ENCODE peak calls at places on chromosomes 13 and 19, in five cellular contexts. D is type B pancreatic cell; I is fibroblast of mammary gland; N is CD4-positive, alpha-beta T cell; M is AG10803. X is an unnamed sample.

GRCh38 chr13:78382946-78383542 is 220.3 kb downstream of the POU4F1 start:
- DNase-seq in N (no peak), M (no peak), I (no peak), D (no peak), X (no peak)

GRCh38 chr19:6030214-6030507 is 52.2 kb upstream of the RANBP3 start:
- DNase-seq in N (no peak), M (peak; percentile 67), I (peak; percentile 87), D (no peak), X (peak; percentile 91)

GRCh38 chr13:40186636-40187323 is 479.7 kb downstream of the FOXO1 start:
- DNase-seq in M (no peak), D (no peak), N (no peak), I (no peak), X (no peak)

GRCh38 chr19:17555929-17556813 is 722 bp downstream of the COLGALT1 start:
- DNase-seq in N (no peak), M (peak; percentile 74), I (peak; percentile 83), D (no peak), X (peak; percentile 65)

GRCh38 chr19:46950526-46951235 is 69.0 kb upstream of the NPAS1 start:
- DNase-seq in M (no peak), I (no peak), N (no peak), D (no peak), X (no peak)

GRCh38 chr19:2110822-2111221 is 14.1 kb downstream of the IZUMO4 start:
- DNase-seq in N (no peak), D (no peak), M (no peak), I (no peak), X (no peak)

GRCh38 chr19:48192750-48193149 is 22.3 kb downstream of the ZSWIM9 start:
- DNase-seq in N (no peak), M (no peak), D (no peak), I (no peak), X (no peak)

GRCh38 chr19:51163257-51163656 is 21.2 kb downstream of the SIGLEC7 start:
- DNase-seq in M (no peak), N (no peak), I (no peak), D (no peak), X (no peak)

GRCh38 chr13:27510082-27510481 is 59.7 kb upstream of the MTIF3 start:
- DNase-seq in I (no peak), M (no peak), N (no peak), D (no peak), X (no peak)

GRCh38 chr13:49869514-49869913 is 66.6 kb downstream of the SPRYD7 start:
- DNase-seq in N (no peak), I (peak; percentile 47), D (no peak), M (peak; percentile 8), X (peak; percentile 72)

GRCh38 chr19:40190891-40191835 is at the start of gene MAP3K10:
- DNase-seq in D (peak; percentile 81), N (peak; percentile 58), I (peak; percentile 68), M (peak; percentile 73), X (peak; percentile 65)

GRCh38 chr19:12880551-12881171 is 588 bp downstream of the DNASE2 start:
- DNase-seq in D (no peak), M (no peak), I (no peak), N (no peak), X (peak; percentile 16)

GRCh38 chr19:40433391-40434216 is 7.8 kb upstream of the SERTAD1 start:
- DNase-seq in N (peak; percentile 22), D (peak; percentile 86), M (peak; percentile 92), I (peak; percentile 85), X (peak; percentile 95)

GRCh38 chr13:35356572-35356971 is 119.9 kb downstream of the MAB21L1 start:
- DNase-seq in I (no peak), N (no peak), D (no peak), M (no peak), X (no peak)

GRCh38 chr13:67238277-67238859 is 8.2 kb upstream of the PCDH9 start:
- DNase-seq in N (no peak), D (no peak), M (peak; percentile 32), I (peak; percentile 48), X (peak; percentile 62)

GRCh38 chr19:42052241-42052863 is 17.7 kb downstream of the GRIK5 start:
- DNase-seq in N (no peak), I (no peak), D (no peak), M (no peak), X (no peak)

GRCh38 chr13:31409678-31410356 is 210.0 kb downstream of the B3GLCT start:
- DNase-seq in M (peak; percentile 13), D (no peak), I (peak; percentile 15), N (no peak), X (peak; percentile 57)

GRCh38 chr13:25686831-25687495 is 315.2 kb downstream of the ATP8A2 start:
- DNase-seq in D (no peak), M (no peak), I (no peak), N (no peak), X (no peak)

GRCh38 chr13:51276684-51277083 is 54.5 kb downstream of the FAM124A start:
- DNase-seq in M (no peak), I (peak; percentile 7), D (no peak), N (no peak), X (no peak)

GRCh38 chr13:75800545-75800944 is 164.4 kb downstream of the LMO7 start:
- DNase-seq in N (no peak), M (no peak), I (no peak), D (no peak), X (no peak)

GRCh38 chr13:77767413-77767812 is 69.9 kb downstream of the SLAIN1 start:
- DNase-seq in D (no peak), N (no peak), M (no peak), I (no peak), X (no peak)

GRCh38 chr13:20141238-20142018 is 19.4 kb downstream of the GJA3 start:
- DNase-seq in M (no peak), N (no peak), D (peak; percentile 34), I (no peak), X (no peak)

GRCh38 chr19:31975461-31975860 is 369.9 kb upstream of the ZNF507 start:
- DNase-seq in D (peak; percentile 43), I (no peak), N (no peak), M (no peak), X (no peak)

GRCh38 chr19:39546599-39546998 is 6.6 kb upstream of the EID2 start:
- DNase-seq in M (no peak), D (no peak), N (no peak), I (no peak), X (no peak)

GRCh38 chr13:102402292-102402691 is 444 bp upstream of the FGF14 start:
- DNase-seq in D (no peak), N (no peak), I (peak; percentile 79), M (no peak), X (peak; percentile 41)

GRCh38 chr19:7013678-7014077 is 7.6 kb downstream of the MBD3L2B start:
- DNase-seq in I (peak; percentile 27), M (peak; percentile 8), D (no peak), N (no peak), X (peak; percentile 4)

GRCh38 chr19:52520013-52520412 is 7.5 kb upstream of the ZNF808 start:
- DNase-seq in I (no peak), N (no peak), D (no peak), M (no peak), X (no peak)

GRCh38 chr19:16457954-16458331 is 13.8 kb downstream of the EPS15L1 start:
- DNase-seq in I (no peak), N (no peak), D (no peak), M (no peak), X (no peak)

GRCh38 chr13:53788286-53788685 is 759.7 kb downstream of the OLFM4 start:
- DNase-seq in M (no peak), I (no peak), N (no peak), D (no peak), X (no peak)

GRCh38 chr13:101149735-101150380 is 266.4 kb downstream of the NALCN start:
- DNase-seq in M (peak; percentile 77), I (peak; percentile 62), D (no peak), N (no peak), X (peak; percentile 84)

GRCh38 chr19:44807652-44808462 is 1.0 kb upstream of the BCAM start:
- DNase-seq in D (no peak), N (no peak), M (peak; percentile 25), I (peak; percentile 43), X (peak; percentile 32)
- TF ChIP-seq CTCF in D (peak; percentile 68), N (no peak), M (peak; percentile 44), I (peak; percentile 57), X (peak; percentile 54)

GRCh38 chr13:23609414-23610186 is 39.4 kb downstream of the TNFRSF19 start:
- DNase-seq in N (no peak), I (peak; percentile 70), M (peak; percentile 62), D (no peak), X (peak; percentile 89)

GRCh38 chr13:23610966-23611486 is 40.8 kb downstream of the TNFRSF19 start:
- DNase-seq in N (no peak), M (no peak), D (no peak), I (peak; percentile 52), X (peak; percentile 81)

GRCh38 chr13:23610187-23610576 is 40.0 kb downstream of the TNFRSF19 start:
- DNase-seq in N (no peak), I (peak; percentile 45), M (no peak), D (no peak), X (peak; percentile 37)

GRCh38 chr13:23613971-23614370 is 43.8 kb downstream of the TNFRSF19 start:
- DNase-seq in N (no peak), I (no peak), D (no peak), M (no peak), X (no peak)

GRCh38 chr13:23612182-23612581 is 42.0 kb downstream of the TNFRSF19 start:
- DNase-seq in D (no peak), N (no peak), I (no peak), M (no peak), X (no peak)
- TF ChIP-seq CTCF in D (no peak), N (no peak), I (no peak), M (no peak), X (no peak)

GRCh38 chr19:10565567-10566407 is at the start of gene KRI1:
- DNase-seq in N (peak; percentile 98), M (peak; percentile 98), I (peak; percentile 95), D (peak; percentile 99), X (peak; percentile 98)
- TF ChIP-seq CTCF in N (no peak), M (peak; percentile 27), I (no peak), D (peak; percentile 71), X (peak; percentile 24)

DNA sequence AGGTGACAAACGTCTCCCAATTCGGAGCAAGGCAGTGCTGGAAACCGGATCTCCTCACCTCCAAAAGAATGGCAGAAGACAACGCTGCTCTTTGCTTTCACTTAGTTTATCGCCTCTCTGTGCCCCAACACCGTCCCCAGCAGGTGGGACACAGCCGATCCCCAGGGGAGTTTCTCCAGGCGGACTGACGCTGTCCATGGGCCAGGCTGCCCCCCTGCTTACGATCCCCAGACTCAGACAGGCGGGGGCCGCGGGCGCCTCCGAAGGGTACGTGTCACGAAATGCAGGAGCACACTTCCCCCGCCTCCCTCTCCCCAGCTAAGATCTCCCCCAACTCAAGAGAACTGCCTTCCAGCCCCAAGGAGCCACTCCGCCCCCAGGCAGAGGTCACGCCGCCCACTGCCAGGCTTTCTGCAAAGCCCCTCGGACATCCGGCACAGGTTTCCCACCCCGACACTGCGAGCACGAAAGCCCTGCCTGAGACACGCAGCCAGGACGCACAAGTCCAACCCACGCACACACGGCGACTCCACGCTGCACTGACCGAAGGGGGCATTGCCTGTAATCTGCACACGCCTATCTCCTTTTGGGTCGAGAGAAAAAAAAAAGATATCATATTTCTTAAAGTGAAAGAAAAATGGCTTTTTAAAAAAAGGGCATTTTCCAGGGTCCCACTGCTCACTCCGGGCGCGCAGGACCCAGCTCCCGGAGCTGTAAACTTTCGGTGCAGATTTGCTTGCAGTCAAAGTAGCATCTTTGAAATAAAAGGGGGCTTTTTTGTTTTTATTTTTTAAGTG is 1.9 kb downstream of the SPRY2 start:
- DNase-seq in M (peak; percentile 86), D (peak; percentile 78), I (peak; percentile 79), N (no peak), X (peak; percentile 87)
- TF ChIP-seq CTCF in M (peak; percentile 48), D (peak; percentile 51), I (peak; percentile 9), N (no peak), X (peak; percentile 57)

X was measured in choroid plexus epithelial cell.